ENCODE peak calls at places on chromosome 4, in ten cellular contexts. One of them, this sample, is unnamed.

GRCh38 chr4:153233761-153234371 is 29.6 kb downstream of the TRIM2 start:
- DNase-seq in activated T-helper 1 cell treated with anti-CD3 and anti-CD28 coated beads, Interleukin-2, amount 50 U/mL, for 16 hours: no peak
- DNase-seq in RPMI7951: peak
- DNase-seq in tibial nerve: no peak
- DNase-seq in immature natural killer cell: no peak
- DNase-seq in neural crest cell: no peak
- DNase-seq in activated CD4-positive, alpha-beta T cell treated with anti-CD3 and anti-CD28 coated beads, Interleukin-2, amount 10 ng/mL, durations not matched to agents 7 days and 5 days: no peak
- DNase-seq in hepatocyte: peak
- DNase-seq in OCI-LY7: no peak
- DNase-seq in kidney tubule cell: peak
- DNase-seq in this sample: no peak

GRCh38 chr4:144646523-144647094 is 653 bp downstream of the HHIP start:
- DNase-seq in activated T-helper 1 cell treated with anti-CD3 and anti-CD28 coated beads, Interleukin-2, amount 50 U/mL, for 16 hours: no peak
- DNase-seq in RPMI7951: no peak
- DNase-seq in tibial nerve: no peak
- DNase-seq in immature natural killer cell: peak
- DNase-seq in neural crest cell: peak
- DNase-seq in activated CD4-positive, alpha-beta T cell treated with anti-CD3 and anti-CD28 coated beads, Interleukin-2, amount 10 ng/mL, durations not matched to agents 7 days and 5 days: no peak
- DNase-seq in hepatocyte: peak
- DNase-seq in OCI-LY7: no peak
- DNase-seq in kidney tubule cell: peak
- DNase-seq in this sample: no peak

GRCh38 chr4:41757521-41758156 is 9.1 kb upstream of the PHOX2B start:
- DNase-seq in activated T-helper 1 cell treated with anti-CD3 and anti-CD28 coated beads, Interleukin-2, amount 50 U/mL, for 16 hours: no peak
- DNase-seq in RPMI7951: no peak
- DNase-seq in tibial nerve: no peak
- DNase-seq in immature natural killer cell: no peak
- DNase-seq in neural crest cell: no peak
- DNase-seq in activated CD4-positive, alpha-beta T cell treated with anti-CD3 and anti-CD28 coated beads, Interleukin-2, amount 10 ng/mL, durations not matched to agents 7 days and 5 days: no peak
- DNase-seq in hepatocyte: no peak
- DNase-seq in OCI-LY7: no peak
- DNase-seq in kidney tubule cell: peak
- DNase-seq in this sample: no peak

GRCh38 chr4:74206088-74206826 is 48.3 kb downstream of the MTHFD2L start:
- DNase-seq in activated T-helper 1 cell treated with anti-CD3 and anti-CD28 coated beads, Interleukin-2, amount 50 U/mL, for 16 hours: no peak
- DNase-seq in RPMI7951: peak
- DNase-seq in tibial nerve: no peak
- DNase-seq in immature natural killer cell: no peak
- DNase-seq in neural crest cell: no peak
- DNase-seq in activated CD4-positive, alpha-beta T cell treated with anti-CD3 and anti-CD28 coated beads, Interleukin-2, amount 10 ng/mL, durations not matched to agents 7 days and 5 days: no peak
- DNase-seq in hepatocyte: peak
- DNase-seq in OCI-LY7: no peak
- DNase-seq in kidney tubule cell: peak
- DNase-seq in this sample: no peak

GRCh38 chr4:110099638-110100037 is 98.8 kb downstream of the ELOVL6 start:
- DNase-seq in activated T-helper 1 cell treated with anti-CD3 and anti-CD28 coated beads, Interleukin-2, amount 50 U/mL, for 16 hours: no peak
- DNase-seq in RPMI7951: no peak
- DNase-seq in tibial nerve: no peak
- DNase-seq in immature natural killer cell: no peak
- DNase-seq in neural crest cell: no peak
- DNase-seq in activated CD4-positive, alpha-beta T cell treated with anti-CD3 and anti-CD28 coated beads, Interleukin-2, amount 10 ng/mL, durations not matched to agents 7 days and 5 days: no peak
- DNase-seq in hepatocyte: no peak
- DNase-seq in OCI-LY7: no peak
- DNase-seq in kidney tubule cell: no peak
- DNase-seq in this sample: no peak

GRCh38 chr4:103400405-103400804 is 202.3 kb upstream of the CENPE start:
- DNase-seq in activated T-helper 1 cell treated with anti-CD3 and anti-CD28 coated beads, Interleukin-2, amount 50 U/mL, for 16 hours: no peak
- DNase-seq in RPMI7951: peak
- DNase-seq in tibial nerve: no peak
- DNase-seq in immature natural killer cell: no peak
- DNase-seq in neural crest cell: no peak
- DNase-seq in activated CD4-positive, alpha-beta T cell treated with anti-CD3 and anti-CD28 coated beads, Interleukin-2, amount 10 ng/mL, durations not matched to agents 7 days and 5 days: no peak
- DNase-seq in hepatocyte: peak
- DNase-seq in OCI-LY7: no peak
- DNase-seq in kidney tubule cell: peak
- DNase-seq in this sample: no peak

GRCh38 chr4:13539047-13539720 is 5.1 kb downstream of the NKX3-2 start:
- DNase-seq in activated T-helper 1 cell treated with anti-CD3 and anti-CD28 coated beads, Interleukin-2, amount 50 U/mL, for 16 hours: no peak
- DNase-seq in RPMI7951: no peak
- DNase-seq in tibial nerve: no peak
- DNase-seq in immature natural killer cell: no peak
- DNase-seq in neural crest cell: no peak
- DNase-seq in activated CD4-positive, alpha-beta T cell treated with anti-CD3 and anti-CD28 coated beads, Interleukin-2, amount 10 ng/mL, durations not matched to agents 7 days and 5 days: no peak
- DNase-seq in hepatocyte: no peak
- DNase-seq in OCI-LY7: no peak
- DNase-seq in kidney tubule cell: no peak
- DNase-seq in this sample: no peak

GRCh38 chr4:54587516-54587915 is 70.2 kb upstream of the KIT start:
- DNase-seq in activated T-helper 1 cell treated with anti-CD3 and anti-CD28 coated beads, Interleukin-2, amount 50 U/mL, for 16 hours: no peak
- DNase-seq in RPMI7951: no peak
- DNase-seq in tibial nerve: no peak
- DNase-seq in immature natural killer cell: no peak
- DNase-seq in neural crest cell: no peak
- DNase-seq in activated CD4-positive, alpha-beta T cell treated with anti-CD3 and anti-CD28 coated beads, Interleukin-2, amount 10 ng/mL, durations not matched to agents 7 days and 5 days: no peak
- DNase-seq in hepatocyte: no peak
- DNase-seq in OCI-LY7: no peak
- DNase-seq in kidney tubule cell: no peak
- DNase-seq in this sample: no peak

GRCh38 chr4:142238589-142238988 is 602.2 kb downstream of the IL15 start:
- DNase-seq in activated T-helper 1 cell treated with anti-CD3 and anti-CD28 coated beads, Interleukin-2, amount 50 U/mL, for 16 hours: no peak
- DNase-seq in RPMI7951: no peak
- DNase-seq in tibial nerve: no peak
- DNase-seq in immature natural killer cell: no peak
- DNase-seq in neural crest cell: no peak
- DNase-seq in activated CD4-positive, alpha-beta T cell treated with anti-CD3 and anti-CD28 coated beads, Interleukin-2, amount 10 ng/mL, durations not matched to agents 7 days and 5 days: no peak
- DNase-seq in hepatocyte: no peak
- DNase-seq in OCI-LY7: no peak
- DNase-seq in kidney tubule cell: peak
- DNase-seq in this sample: no peak

GRCh38 chr4:20252656-20253271 is 1.1 kb downstream of the SLIT2 start:
- DNase-seq in activated T-helper 1 cell treated with anti-CD3 and anti-CD28 coated beads, Interleukin-2, amount 50 U/mL, for 16 hours: no peak
- DNase-seq in RPMI7951: peak
- DNase-seq in tibial nerve: peak
- DNase-seq in immature natural killer cell: no peak
- DNase-seq in neural crest cell: peak
- DNase-seq in activated CD4-positive, alpha-beta T cell treated with anti-CD3 and anti-CD28 coated beads, Interleukin-2, amount 10 ng/mL, durations not matched to agents 7 days and 5 days: no peak
- DNase-seq in hepatocyte: peak
- DNase-seq in OCI-LY7: no peak
- DNase-seq in kidney tubule cell: peak
- DNase-seq in this sample: peak

GRCh38 chr4:96228463-96228862 is 388.6 kb downstream of the PDHA2 start:
- DNase-seq in activated T-helper 1 cell treated with anti-CD3 and anti-CD28 coated beads, Interleukin-2, amount 50 U/mL, for 16 hours: no peak
- DNase-seq in RPMI7951: no peak
- DNase-seq in tibial nerve: no peak
- DNase-seq in immature natural killer cell: no peak
- DNase-seq in neural crest cell: no peak
- DNase-seq in activated CD4-positive, alpha-beta T cell treated with anti-CD3 and anti-CD28 coated beads, Interleukin-2, amount 10 ng/mL, durations not matched to agents 7 days and 5 days: no peak
- DNase-seq in hepatocyte: no peak
- DNase-seq in OCI-LY7: no peak
- DNase-seq in kidney tubule cell: no peak
- DNase-seq in this sample: no peak

GRCh38 chr4:80540785-80541469 is 205.4 kb downstream of the CFAP299 start:
- DNase-seq in activated T-helper 1 cell treated with anti-CD3 and anti-CD28 coated beads, Interleukin-2, amount 50 U/mL, for 16 hours: no peak
- DNase-seq in RPMI7951: no peak
- DNase-seq in tibial nerve: no peak
- DNase-seq in immature natural killer cell: no peak
- DNase-seq in neural crest cell: no peak
- DNase-seq in activated CD4-positive, alpha-beta T cell treated with anti-CD3 and anti-CD28 coated beads, Interleukin-2, amount 10 ng/mL, durations not matched to agents 7 days and 5 days: no peak
- DNase-seq in hepatocyte: no peak
- DNase-seq in OCI-LY7: peak
- DNase-seq in kidney tubule cell: no peak
- DNase-seq in this sample: no peak

GRCh38 chr4:77669911-77670590 is 64.4 kb downstream of the CXCL13 start:
- DNase-seq in activated T-helper 1 cell treated with anti-CD3 and anti-CD28 coated beads, Interleukin-2, amount 50 U/mL, for 16 hours: no peak
- DNase-seq in RPMI7951: no peak
- DNase-seq in tibial nerve: no peak
- DNase-seq in immature natural killer cell: no peak
- DNase-seq in neural crest cell: no peak
- DNase-seq in activated CD4-positive, alpha-beta T cell treated with anti-CD3 and anti-CD28 coated beads, Interleukin-2, amount 10 ng/mL, durations not matched to agents 7 days and 5 days: no peak
- DNase-seq in hepatocyte: peak
- DNase-seq in OCI-LY7: no peak
- DNase-seq in kidney tubule cell: no peak
- DNase-seq in this sample: no peak